ENCODE peak calls at places on chromosomes 1 and 21, in four cellular contexts. J, H, K and L are unnamed samples.
A peak's percentile ranks its signal among the peaks of the same experiment; 100 is the strongest.

GRCh38 chr1:37473431-37474050 is 839 bp upstream of the ZC3H12A start:
- DNase-seq in J (peak; percentile 62), K (no peak), H (no peak), L (no peak)

GRCh38 chr1:226110249-226111108 is 48.0 kb downstream of the H3-3A start:
- DNase-seq in K (peak; percentile 87), H (no peak), J (peak; percentile 87), L (peak; percentile 54)

GRCh38 chr1:36109041-36109679 is 15.9 kb downstream of the COL8A2 start:
- DNase-seq in K (peak; percentile 85), J (no peak), H (peak; percentile 85), L (peak; percentile 65)

GRCh38 chr1:169484107-169484506 is 1.6 kb downstream of the SLC19A2 start:
- DNase-seq in K (no peak), H (no peak), J (peak; percentile 69), L (no peak)

GRCh38 chr1:191690931-191691330 is 467.3 kb upstream of the RGS18 start:
- DNase-seq in J (no peak), H (no peak), K (no peak), L (no peak)

GRCh38 chr1:223249854-223250631 is 107.0 kb upstream of the TLR5 start:
- DNase-seq in K (no peak), J (no peak), H (no peak), L (no peak)

GRCh38 chr1:155322571-155322952 is 1.9 kb downstream of the RUSC1 start:
- DNase-seq in J (peak; percentile 46), H (no peak), K (peak; percentile 65), L (no peak)

GRCh38 chr1:145961425-145962156 is 2.8 kb downstream of the ANKRD34A start:
- DNase-seq in J (peak; percentile 37), K (peak; percentile 56), H (no peak), L (no peak)

GRCh38 chr1:63621698-63622097 is 28.5 kb downstream of the PGM1 start:
- DNase-seq in K (peak; percentile 23), J (no peak), H (no peak), L (peak; percentile 41)

GRCh38 chr1:17588048-17588781 is 48.7 kb downstream of the ARHGEF10L start:
- DNase-seq in H (no peak), J (peak; percentile 76), K (peak; percentile 57), L (peak; percentile 26)

GRCh38 chr21:45078371-45078770 is 4.0 kb downstream of the ADARB1 start:
- DNase-seq in J (no peak), K (no peak), H (no peak), L (no peak)

GRCh38 chr1:14363191-14363590 is 235.3 kb upstream of the KAZN start:
- DNase-seq in K (no peak), H (no peak), J (no peak), L (no peak)

GRCh38 chr1:92826792-92827191 is 5.0 kb upstream of the RPL5 start:
- DNase-seq in H (no peak), J (no peak), K (no peak), L (no peak)